ENCODE peak calls at places on chromosome 5, in four cellular contexts. K is GM20000, U is cardiac muscle cell, Q is PC-3. V is an unnamed sample.

GRCh38 chr5:26329562-26330189 is 708.7 kb downstream of the CDH9 start:
- DNase-seq in Q (peak; percentile 66), U (no peak), K (no peak), V (no peak)

GRCh38 chr5:166117062-166117743 is 2174.2 kb upstream of the WWC1 start:
- DNase-seq in Q (no peak), U (no peak), K (no peak), V (no peak)

GRCh38 chr5:173472164-173472563 is 143.9 kb upstream of the STC2 start:
- DNase-seq in U (peak; percentile 98), Q (peak; percentile 99), K (no peak), V (no peak)

GRCh38 chr5:75340714-75341478 is 3.9 kb downstream of the HMGCR start:
- DNase-seq in K (no peak), Q (peak; percentile 80), U (no peak), V (no peak)

GRCh38 chr5:159444441-159445082 is 114.3 kb upstream of the IL12B start:
- DNase-seq in K (peak; percentile 45), U (peak; percentile 76), Q (peak; percentile 78), V (no peak)

GRCh38 chr5:126056851-126057622 is 366.2 kb upstream of the GRAMD2B start:
- DNase-seq in U (no peak), K (no peak), Q (no peak), V (no peak)

GRCh38 chr5:41636605-41637004 is 126.2 kb upstream of the PLCXD3 start:
- DNase-seq in U (peak; percentile 38), Q (peak; percentile 72), K (peak; percentile 7), V (peak; percentile 22)

GRCh38 chr5:109252731-109253130 is 157.0 kb downstream of the PJA2 start:
- DNase-seq in U (no peak), Q (no peak), K (no peak), V (no peak)

GRCh38 chr5:51439232-51439631 is 56.0 kb downstream of the ISL1 start:
- DNase-seq in K (no peak), U (no peak), Q (no peak), V (no peak)
- TF ChIP-seq CTCF in K (no peak), U (no peak), Q (no peak), V (no peak)

DNA sequence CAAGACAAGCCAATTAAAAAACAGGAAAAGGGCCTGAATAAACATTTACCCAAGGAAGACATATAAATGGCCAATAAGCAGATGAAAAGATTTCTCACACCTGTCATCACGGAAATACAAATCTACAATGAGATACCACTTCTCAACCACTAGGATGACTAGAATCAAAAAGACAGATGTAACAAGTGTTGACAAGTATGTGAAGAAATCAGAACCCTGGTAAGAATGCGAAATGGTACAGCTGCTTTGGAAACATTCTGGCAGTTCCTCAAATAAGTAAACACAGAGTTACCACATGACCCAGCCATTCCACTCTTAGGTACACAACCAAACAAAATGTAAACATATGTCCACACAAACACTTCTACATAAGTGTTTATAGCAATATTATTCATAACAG is 32.5 kb downstream of the LEAP2 start:
- DNase-seq in Q (no peak), U (peak; percentile 54), K (no peak), V (no peak)
- TF ChIP-seq CTCF in Q (no peak), U (no peak), K (no peak), V (no peak)

GRCh38 chr5:134561871-134562296 is 36.4 kb downstream of the JADE2 start:
- DNase-seq in Q (peak; percentile 33), K (no peak), U (peak; percentile 93), V (peak; percentile 42)
- TF ChIP-seq CTCF in Q (peak; percentile 47), K (no peak), U (peak; percentile 59), V (peak; percentile 41)

DNA sequence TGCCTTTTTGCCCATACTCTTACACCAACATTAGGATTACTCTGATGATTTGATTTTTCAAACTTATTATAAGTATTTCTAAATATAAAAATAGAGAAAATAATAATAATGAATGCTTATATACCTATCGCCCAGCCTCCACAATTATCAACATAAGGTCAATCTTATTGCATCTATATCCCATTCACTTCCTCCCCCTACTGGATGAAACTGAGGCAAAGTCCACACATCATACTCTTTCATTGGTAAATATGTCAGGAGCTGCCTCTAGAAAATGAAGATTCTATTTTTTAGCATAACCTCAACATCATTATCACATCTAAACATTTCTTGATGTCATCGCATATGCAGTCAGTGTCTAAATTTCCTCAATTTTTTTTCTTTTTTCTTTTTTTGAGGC is 44.3 kb downstream of the SH3RF2 start:
- DNase-seq in U (no peak), K (no peak), Q (no peak), V (no peak)
- TF ChIP-seq CTCF in U (peak; percentile 11), K (no peak), Q (peak; percentile 18), V (no peak)

DNA sequence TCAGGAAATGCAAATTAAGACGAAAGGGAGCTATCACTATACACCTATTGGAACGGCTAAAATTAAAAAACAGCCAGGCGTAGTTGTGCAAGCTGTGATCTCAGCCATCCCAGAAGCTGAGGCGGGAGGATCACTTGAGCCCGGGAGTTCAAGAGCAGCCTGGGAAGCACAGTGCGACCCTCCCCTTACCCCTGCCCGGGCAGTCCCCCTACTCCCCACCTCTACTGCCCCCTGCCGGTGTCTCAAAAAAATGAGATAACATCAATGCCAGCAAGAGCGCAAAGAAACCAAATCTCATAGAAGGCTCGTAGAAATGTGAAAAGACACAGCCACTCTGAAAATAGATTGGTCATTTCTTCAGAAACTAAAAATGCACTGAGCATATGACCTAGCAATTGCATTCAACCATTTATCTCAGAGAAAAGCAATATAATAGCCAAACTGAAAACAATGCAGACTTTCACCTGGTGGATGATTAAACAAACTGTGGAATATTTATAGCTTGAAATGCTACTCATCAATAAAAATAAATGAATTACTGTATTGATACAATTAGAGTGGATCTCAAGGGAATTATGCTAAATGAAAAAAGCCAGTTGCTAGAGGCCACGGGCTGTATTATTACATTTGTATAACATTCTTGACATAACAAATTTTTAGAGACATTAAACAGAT is 20.6 kb downstream of the OR2V2 start:
- DNase-seq in U (no peak), Q (peak; percentile 35), K (no peak), V (peak; percentile 85)
- TF ChIP-seq CTCF in U (peak; percentile 48), Q (peak; percentile 79), K (peak; percentile 14), V (peak; percentile 67)